ENCODE peak calls at places on chromosomes 1 and 21, in nine cellular contexts. U, N, I, F, E, X, M, O and J are unnamed samples.

GRCh38 chr1:212412374-212412773 is 2.3 kb downstream of the PACC1 start:
- DNase-seq in N (no peak), I (no peak), X (no peak), U (no peak), M (no peak), O (no peak), F (no peak), E (no peak), J (no peak)

GRCh38 chr1:219099307-219099706 is 74.4 kb upstream of the LYPLAL1 start:
- DNase-seq in U (no peak), N (no peak), I (no peak), E (no peak), O (no peak), M (no peak), X (no peak), F (no peak), J (no peak)

GRCh38 chr21:39121600-39122355 is 61.5 kb downstream of the PSMG1 start:
- DNase-seq in M (no peak), U (no peak), X (no peak), I (peak), F (no peak), E (no peak), N (no peak), O (no peak), J (no peak)

GRCh38 chr1:24362982-24363614 is 43.9 kb downstream of the GRHL3 start:
- DNase-seq in I (no peak), O (no peak), F (peak), E (no peak), M (no peak), U (peak), N (no peak), X (no peak), J (no peak)

GRCh38 chr1:25064465-25065238 is 134.6 kb upstream of the RUNX3 start:
- DNase-seq in M (no peak), X (no peak), N (peak), O (no peak), U (no peak), I (no peak), F (no peak), E (no peak), J (peak)

GRCh38 chr1:3417082-3417728 is 37.3 kb upstream of the ARHGEF16 start:
- DNase-seq in N (no peak), I (no peak), F (no peak), X (no peak), O (no peak), U (no peak), M (no peak), E (no peak), J (no peak)

GRCh38 chr1:19359357-19359756 is 47.2 kb downstream of the SLC66A1 start:
- DNase-seq in N (no peak), X (no peak), M (no peak), F (no peak), E (no peak), I (no peak), O (no peak), U (no peak), J (no peak)

GRCh38 chr1:23343246-23344110 is 606 bp downstream of the HNRNPR start:
- DNase-seq in X (peak), M (peak), O (peak), U (peak), N (no peak), I (peak), F (peak), E (peak), J (peak)

GRCh38 chr1:32801096-32801713 is 16.0 kb downstream of the YARS1 start:
- DNase-seq in M (no peak), E (no peak), N (no peak), O (peak), U (peak), I (no peak), X (no peak), F (no peak), J (no peak)

GRCh38 chr1:14842891-14843290 is 244.4 kb downstream of the KAZN start:
- DNase-seq in N (no peak), E (no peak), M (no peak), F (no peak), U (peak), X (no peak), O (no peak), I (no peak), J (no peak)

GRCh38 chr1:196733091-196733970 is 41.3 kb upstream of the CFHR3 start:
- DNase-seq in E (no peak), M (no peak), X (no peak), N (no peak), I (no peak), O (no peak), F (no peak), U (no peak), J (no peak)

GRCh38 chr1:225498539-225499135 is 70.8 kb upstream of the LBR start:
- DNase-seq in X (no peak), E (no peak), F (no peak), O (no peak), N (no peak), M (no peak), I (no peak), U (peak), J (no peak)

GRCh38 chr1:147598631-147599361 is 57.5 kb downstream of the BCL9 start:
- DNase-seq in X (no peak), O (no peak), F (peak), N (no peak), U (peak), I (no peak), M (no peak), E (peak), J (peak)

GRCh38 chr1:21869620-21870121 is 57.6 kb downstream of the LDLRAD2 start:
- DNase-seq in M (peak), F (peak), E (no peak), O (no peak), N (no peak), X (no peak), U (peak), I (peak), J (no peak)

GRCh38 chr21:46425566-46425965 is 33.1 kb upstream of the DIP2A start:
- DNase-seq in M (no peak), O (peak), X (no peak), N (no peak), I (no peak), F (no peak), E (no peak), U (no peak), J (no peak)

GRCh38 chr1:40897499-40897898 is 35.3 kb upstream of the CITED4 start:
- DNase-seq in U (peak), M (no peak), E (no peak), O (no peak), I (no peak), N (no peak), X (no peak), F (no peak), J (no peak)
- TF ChIP-seq CTCF in U (no peak), M (no peak), E (no peak), O (no peak), I (no peak), N (no peak), X (no peak), F (no peak), J (no peak)

GRCh38 chr1:161864577-161864976 is 98.5 kb downstream of the ATF6 start:
- DNase-seq in M (no peak), E (no peak), F (peak), O (no peak), I (no peak), N (no peak), U (peak), X (peak), J (no peak)
- TF ChIP-seq CTCF in M (peak), E (no peak), F (no peak), O (peak), I (no peak), N (no peak), U (peak), X (peak), J (no peak)

DNA sequence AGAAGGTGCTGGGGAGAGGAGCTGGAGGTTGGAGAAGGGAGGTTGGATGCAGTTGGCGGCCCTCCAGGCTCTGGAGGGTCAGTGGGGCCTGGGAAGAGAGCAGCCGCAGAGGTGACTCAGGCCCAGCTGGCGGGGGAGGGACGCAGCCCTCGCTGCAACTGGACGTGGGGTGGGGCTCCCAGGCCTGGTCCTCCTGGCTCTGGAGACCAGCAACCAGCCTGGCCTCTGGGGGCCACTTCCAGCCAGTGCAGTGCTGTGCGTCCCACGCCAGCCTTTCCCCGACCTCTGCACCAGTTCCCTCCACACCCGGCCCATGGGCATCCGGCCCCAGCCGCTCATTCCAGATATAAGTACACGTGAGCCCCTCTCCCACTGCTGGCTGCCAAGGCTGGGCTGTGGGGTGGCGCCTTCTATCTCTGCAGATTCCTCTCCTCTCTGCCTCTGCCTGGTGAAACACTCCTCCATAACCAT is 38.0 kb upstream of the COL18A1 start:
- DNase-seq in I (peak), M (peak), U (peak), O (no peak), E (no peak), X (no peak), F (peak), N (no peak), J (no peak)
- TF ChIP-seq CTCF in I (no peak), M (no peak), U (peak), O (no peak), E (no peak), X (no peak), F (no peak), N (no peak), J (no peak)

GRCh38 chr1:113949007-113949406 is 19.9 kb downstream of the HIPK1 start:
- DNase-seq in O (no peak), E (no peak), M (peak), N (no peak), U (peak), X (no peak), F (no peak), I (no peak), J (no peak)
- TF ChIP-seq CTCF in O (peak), E (no peak), M (peak), N (no peak), U (peak), X (no peak), F (no peak), I (no peak), J (no peak)

DNA sequence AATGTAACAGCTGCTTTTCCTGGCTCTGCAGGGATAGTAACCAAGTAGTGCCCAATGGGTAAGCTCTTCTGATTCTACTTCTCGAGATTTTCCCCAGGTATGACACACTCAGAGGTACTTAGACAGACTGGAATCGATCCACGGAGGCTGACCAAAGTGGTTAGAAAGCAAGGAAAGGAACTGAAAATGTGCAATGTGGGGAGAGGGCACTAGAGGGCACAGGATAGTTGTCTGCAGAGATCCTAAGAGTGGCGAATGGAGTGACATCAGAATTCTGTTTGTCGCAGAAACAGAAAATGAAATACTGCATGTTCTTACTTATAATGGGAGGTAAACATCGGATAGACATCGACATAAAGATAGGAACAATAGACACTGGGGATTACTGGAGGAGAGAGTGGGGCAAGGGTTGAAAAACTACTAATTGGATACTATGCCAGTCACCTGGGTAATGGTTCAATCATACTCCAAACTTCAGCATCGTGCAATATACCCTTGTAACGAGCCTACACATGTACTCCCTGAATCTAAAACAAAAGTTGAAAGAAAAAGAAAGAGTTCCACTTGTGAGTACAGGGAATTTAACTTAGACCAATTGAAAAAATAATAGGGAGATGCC is 23.3 kb downstream of the CYP2J2 start:
- DNase-seq in X (peak), N (no peak), E (peak), M (no peak), I (peak), U (peak), F (no peak), O (no peak), J (peak)
- TF ChIP-seq CTCF in X (peak), N (peak), E (peak), M (peak), I (peak), U (peak), F (no peak), O (peak), J (peak)

DNA sequence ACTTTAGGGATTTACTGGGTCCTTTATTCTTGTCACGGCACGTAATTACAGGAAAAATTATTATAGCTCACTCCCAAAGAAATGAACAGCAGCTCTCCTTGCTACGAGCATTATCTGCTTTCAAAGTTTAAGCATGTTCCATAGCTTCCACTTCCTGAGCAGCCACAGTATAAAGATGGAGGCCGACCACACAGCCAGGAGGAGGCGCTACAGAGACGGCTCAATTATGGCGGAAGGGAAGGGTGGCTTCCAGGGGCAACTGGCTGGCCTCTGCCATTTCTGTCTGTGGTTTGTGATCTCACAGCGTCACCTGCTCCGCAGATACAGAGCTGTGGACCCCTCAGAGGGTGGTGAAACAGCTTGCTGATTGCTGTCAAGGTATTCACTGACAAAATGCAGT is 212.3 kb upstream of the GREM2 start:
- DNase-seq in U (no peak), X (no peak), O (no peak), N (no peak), E (peak), I (no peak), M (no peak), F (no peak), J (peak)
- TF ChIP-seq CTCF in U (peak), X (no peak), O (no peak), N (no peak), E (no peak), I (no peak), M (no peak), F (no peak), J (no peak)